ENCODE peak calls at places on chromosome 17, in nine cellular contexts. V is OCI-LY7; L is adrenal gland; F is heart right ventricle; P is neural progenitor cell; Q is CD8-positive, alpha-beta T cell; Z is RWPE1; S is GM12878; C is heart left ventricle. R is an unnamed sample.
A peak's percentile ranks its signal among the peaks of the same experiment; 100 is the strongest.

GRCh38 chr17:72358465-72358864 is 237.6 kb downstream of the SOX9 start:
- DNase-seq in V (no peak), L (no peak), F (no peak), P (no peak), Q (no peak), Z (peak; percentile 89), S (no peak), C (no peak), R (no peak)

GRCh38 chr17:36934144-36934758 is 3.0 kb upstream of the LHX1 start:
- DNase-seq in V (no peak), L (no peak), F (no peak), P (peak; percentile 60), Q (no peak), Z (no peak), S (no peak), C (no peak), R (peak; percentile 72)

GRCh38 chr17:31508310-31509094 is 117.0 kb downstream of the RAB11FIP4 start:
- DNase-seq in V (no peak), L (peak; percentile 15), F (no peak), P (peak; percentile 36), Q (peak; percentile 82), Z (no peak), S (peak; percentile 69), C (no peak), R (no peak)

GRCh38 chr17:75241502-75241901 is 19.9 kb downstream of the GGA3 start:
- DNase-seq in V (no peak), L (no peak), F (no peak), P (no peak), Q (no peak), Z (no peak), S (no peak), C (no peak), R (no peak)

GRCh38 chr17:67608691-67609090 is 109.0 kb upstream of the NOL11 start:
- DNase-seq in V (no peak), L (no peak), F (no peak), P (no peak), Q (no peak), Z (peak; percentile 41), S (no peak), C (no peak), R (no peak)

GRCh38 chr17:79112471-79112870 is 37.8 kb downstream of the ENGASE start:
- DNase-seq in V (no peak), L (no peak), F (no peak), P (no peak), Q (no peak), Z (no peak), S (no peak), C (no peak), R (no peak)

GRCh38 chr17:60390881-60391418 is 983 bp downstream of the USP32 start:
- DNase-seq in V (peak; percentile 35), L (peak; percentile 32), F (no peak), P (peak; percentile 48), Q (peak; percentile 49), Z (peak; percentile 28), S (no peak), C (peak; percentile 39), R (peak; percentile 54)

GRCh38 chr17:83064021-83064731 is 15.2 kb upstream of the METRNL start:
- DNase-seq in V (no peak), L (peak; percentile 10), F (no peak), P (no peak), Q (no peak), Z (no peak), S (no peak), C (no peak), R (peak; percentile 34)

GRCh38 chr17:75078097-75079022 is 9.4 kb upstream of the SLC16A5 start:
- DNase-seq in V (no peak), L (no peak), F (no peak), P (no peak), Q (no peak), Z (peak; percentile 62), S (peak; percentile 40), C (no peak), R (peak; percentile 81)

GRCh38 chr17:75834279-75834920 is 9.8 kb downstream of the UNC13D start:
- DNase-seq in V (no peak), L (no peak), F (no peak), P (no peak), Q (no peak), Z (no peak), S (no peak), C (no peak), R (no peak)

GRCh38 chr17:76048711-76049110 is 21.6 kb upstream of the EVPL start:
- DNase-seq in V (peak; percentile 80), L (no peak), F (no peak), P (no peak), Q (no peak), Z (no peak), S (no peak), C (no peak), R (no peak)

GRCh38 chr17:62727916-62728672 is 80.0 kb downstream of the MARCHF10 start:
- DNase-seq in V (no peak), L (no peak), F (no peak), P (no peak), Q (no peak), Z (no peak), S (no peak), C (no peak), R (no peak)

GRCh38 chr17:12911241-12911640 is 106.6 kb downstream of the ELAC2 start:
- DNase-seq in V (no peak), L (no peak), F (no peak), P (no peak), Q (no peak), Z (no peak), S (no peak), C (no peak), R (no peak)

GRCh38 chr17:29038511-29039300 is 4.2 kb upstream of the PIPOX start:
- DNase-seq in V (no peak), L (no peak), F (no peak), P (peak; percentile 47), Q (no peak), Z (no peak), S (no peak), C (no peak), R (no peak)

GRCh38 chr17:20154601-20155000 is 145.4 kb downstream of the SPECC1 start:
- DNase-seq in V (no peak), L (no peak), F (no peak), P (no peak), Q (no peak), Z (no peak), S (no peak), C (no peak), R (no peak)

GRCh38 chr17:68840073-68840472 is 115.1 kb downstream of the ABCA8 start:
- DNase-seq in V (no peak), L (no peak), F (no peak), P (no peak), Q (no peak), Z (no peak), S (no peak), C (no peak), R (no peak)

GRCh38 chr17:37585066-37585465 is 24.2 kb downstream of the SYNRG start:
- DNase-seq in V (no peak), L (no peak), F (no peak), P (no peak), Q (no peak), Z (no peak), S (no peak), C (no peak), R (no peak)

GRCh38 chr17:73430848-73431247 is 119.0 kb upstream of the CDC42EP4 start:
- DNase-seq in V (peak; percentile 58), L (no peak), F (no peak), P (no peak), Q (no peak), Z (no peak), S (no peak), C (peak; percentile 50), R (no peak)
- H3K27ac ChIP-seq in V (no peak overlapping the region), L (no peak overlapping the region), F (no peak overlapping the region), P (no peak overlapping the region), Q (no peak overlapping the region), Z (no peak overlapping the region), S (no peak overlapping the region), C (no peak overlapping the region), R (no peak overlapping the region)

DNA sequence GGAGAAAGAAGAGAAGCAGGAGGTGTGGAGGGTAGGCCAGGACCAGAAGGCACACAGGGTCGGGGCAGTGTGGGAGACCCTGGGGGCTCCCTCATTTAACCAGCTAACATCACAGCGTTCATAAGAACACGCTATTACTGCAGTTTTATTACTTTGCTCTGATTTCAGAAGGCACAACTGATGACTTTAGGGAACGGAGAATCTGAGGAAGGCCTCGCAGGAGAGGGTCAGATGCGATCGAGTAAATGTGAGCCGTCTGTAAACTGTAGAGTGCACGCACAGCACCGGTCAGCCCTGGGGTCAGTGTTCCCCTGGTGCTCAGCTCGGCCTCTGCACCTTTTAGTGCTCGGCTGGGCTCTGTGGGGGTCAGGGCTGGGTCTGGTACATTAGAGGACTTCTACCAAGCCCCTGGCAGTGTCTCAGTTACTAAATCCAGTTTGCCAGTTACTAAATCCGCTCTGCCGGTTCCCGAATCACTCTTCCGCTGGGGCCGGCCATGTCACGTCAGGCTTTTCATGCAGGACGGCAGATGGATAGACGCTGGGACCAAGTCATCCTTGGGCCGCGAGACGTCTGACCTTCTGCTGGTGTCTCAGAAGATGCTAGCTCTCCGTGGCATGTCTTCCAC is 325.9 kb downstream of the SEC14L1 start:
- DNase-seq in V (no peak), L (no peak), F (no peak), P (peak; percentile 41), Q (no peak), Z (no peak), S (no peak), C (no peak), R (no peak)
- H3K27ac ChIP-seq in V (peak overlapping the region; percentile 95), L (peak overlapping the region; percentile 13), F (peak overlapping the region; percentile 70), P (peak overlapping the region; percentile 89), Q (no peak overlapping the region), Z (peak overlapping the region; percentile 89), S (peak overlapping the region; percentile 85), C (peak overlapping the region; percentile 77), R (no peak overlapping the region)

GRCh38 chr17:81239714-81240555 is 817 bp downstream of the NDUFAF8 start:
- DNase-seq in V (peak; percentile 76), L (no peak), F (no peak), P (peak; percentile 57), Q (no peak), Z (no peak), S (no peak), C (no peak), R (no peak)
- H3K27ac ChIP-seq in V (peak overlapping the region; percentile 61), L (peak overlapping the region; percentile 60), F (peak overlapping the region; percentile 83), P (no peak overlapping the region), Q (peak overlapping the region; percentile 68), Z (peak overlapping the region; percentile 92), S (peak overlapping the region; percentile 77), C (peak overlapping the region; percentile 90), R (peak overlapping the region; percentile 54)

GRCh38 chr17:17437893-17438292 is 38.9 kb upstream of the MED9 start:
- DNase-seq in V (no peak), L (no peak), F (no peak), P (no peak), Q (no peak), Z (no peak), S (no peak), C (no peak), R (no peak)

GRCh38 chr17:17440938-17441730 is 35.7 kb upstream of the MED9 start:
- DNase-seq in V (no peak), L (no peak), F (no peak), P (no peak), Q (no peak), Z (no peak), S (no peak), C (no peak), R (no peak)

GRCh38 chr17:17443173-17443572 is 33.6 kb upstream of the MED9 start:
- DNase-seq in V (no peak), L (no peak), F (no peak), P (no peak), Q (no peak), Z (no peak), S (no peak), C (no peak), R (no peak)

GRCh38 chr17:17437461-17437860 is 39.3 kb upstream of the MED9 start:
- DNase-seq in V (no peak), L (no peak), F (no peak), P (no peak), Q (no peak), Z (no peak), S (no peak), C (no peak), R (no peak)

GRCh38 chr17:17439971-17440843 is 36.6 kb upstream of the MED9 start:
- DNase-seq in V (peak; percentile 75), L (peak; percentile 43), F (peak; percentile 63), P (peak; percentile 62), Q (peak; percentile 89), Z (peak; percentile 42), S (peak; percentile 15), C (peak; percentile 52), R (no peak)
- H3K27ac ChIP-seq in V (no peak overlapping the region), L (no peak overlapping the region), F (no peak overlapping the region), P (no peak overlapping the region), Q (no peak overlapping the region), Z (no peak overlapping the region), S (no peak overlapping the region), C (no peak overlapping the region), R (no peak overlapping the region)